ENCODE peak calls at places on chromosomes 2 and 18, in six cellular contexts. R is A549; Q is H54; U is iPS-NIHi11; T is stimulated activated CD4-positive, alpha-beta T cell treated with anti-CD3 and anti-CD28 coated beads, TNF-alpha, amount 100 ng/mL, for 4 hours; J is endothelial cell. W is an unnamed sample.

GRCh38 chr2:109438773-109439191 is 175.0 kb downstream of the SEPTIN10 start:
- DNase-seq in Q (peak; percentile 40), U (no peak), J (no peak), R (peak; percentile 12), T (no peak), W (no peak)

GRCh38 chr2:230861564-230862255 is 3.0 kb upstream of the ITM2C start:
- DNase-seq in T (no peak), R (no peak), Q (no peak), J (no peak), U (peak; percentile 68), W (no peak)

GRCh38 chr2:44360749-44361329 is 455 bp downstream of the PREPL start:
- DNase-seq in U (no peak), R (no peak), Q (no peak), J (no peak), T (no peak), W (peak; percentile 12)

GRCh38 chr2:102837626-102838198 is 75.9 kb downstream of the TMEM182 start:
- DNase-seq in R (no peak), J (no peak), Q (no peak), T (no peak), U (no peak), W (no peak)

GRCh38 chr2:37737507-37737906 is 66.1 kb upstream of the CDC42EP3 start:
- DNase-seq in T (no peak), U (no peak), J (no peak), R (no peak), Q (no peak), W (no peak)

GRCh38 chr18:41870191-41870590 is 84.8 kb upstream of the PIK3C3 start:
- DNase-seq in R (no peak), T (no peak), U (no peak), J (no peak), Q (no peak), W (no peak)

GRCh38 chr2:89833116-89833779 is 1141.8 kb downstream of the RPIA start:
- DNase-seq in J (no peak), Q (no peak), R (peak; percentile 31), T (no peak), U (no peak), W (no peak)

GRCh38 chr2:159960413-159960812 is 102.0 kb downstream of the PLA2R1 start:
- DNase-seq in R (peak; percentile 35), T (no peak), U (no peak), J (no peak), Q (peak; percentile 15), W (no peak)

GRCh38 chr2:15729709-15730544 is 138.3 kb downstream of the DDX1 start:
- DNase-seq in T (no peak), J (no peak), U (no peak), Q (no peak), R (no peak), W (no peak)

GRCh38 chr2:112006076-112006410 is 49.0 kb upstream of the TMEM87B start:
- DNase-seq in J (no peak), T (no peak), R (no peak), U (no peak), Q (no peak), W (no peak)

GRCh38 chr2:24365051-24365450 is 4.7 kb upstream of the ITSN2 start:
- DNase-seq in R (peak; percentile 55), U (peak; percentile 22), Q (no peak), J (no peak), T (no peak), W (no peak)

GRCh38 chr2:21585863-21586262 is 462.1 kb downstream of the TDRD15 start:
- DNase-seq in R (no peak), J (no peak), U (no peak), Q (no peak), T (no peak), W (no peak)

GRCh38 chr2:10233131-10234012 is 69.3 kb upstream of the HPCAL1 start:
- DNase-seq in J (no peak), T (no peak), U (no peak), R (no peak), Q (no peak), W (no peak)